ENCODE peak calls at places on chromosomes 6 and 20, in four cellular contexts. H is DMS153, Q is mammary epithelial cell, R is T-helper 1 cell. G is an unnamed sample.

GRCh38 chr6:139323511-139324445 is 32.0 kb upstream of the TXLNB start:
- DNase-seq in R (peak; percentile 33), Q (peak; percentile 22), H (no peak), G (peak; percentile 84)

GRCh38 chr20:9467995-9468394 is 46.4 kb upstream of the LAMP5 start:
- DNase-seq in H (no peak), R (no peak), Q (no peak), G (peak; percentile 25)

GRCh38 chr6:148425443-148425842 is 82.8 kb downstream of the SASH1 start:
- DNase-seq in Q (no peak), H (no peak), R (no peak), G (no peak)

GRCh38 chr6:90411292-90411781 is 114.7 kb upstream of the BACH2 start:
- DNase-seq in H (no peak), Q (peak; percentile 98), R (peak; percentile 31), G (peak; percentile 93)

GRCh38 chr6:4017847-4018193 is 61.1 kb downstream of the FAM217A start:
- DNase-seq in R (no peak), H (peak; percentile 8), Q (no peak), G (peak; percentile 50)

GRCh38 chr6:106334646-106335448 is 9.3 kb upstream of the ATG5 start:
- DNase-seq in Q (peak; percentile 53), R (no peak), H (no peak), G (peak; percentile 64)

GRCh38 chr6:159203304-159204005 is 34.3 kb downstream of the FNDC1 start:
- DNase-seq in Q (peak; percentile 71), H (no peak), R (no peak), G (peak; percentile 4)

GRCh38 chr6:6760054-6760453 is 171.5 kb downstream of the LY86 start:
- DNase-seq in Q (no peak), R (no peak), H (no peak), G (no peak)

GRCh38 chr6:21593927-21594421 is 423 bp downstream of the SOX4 start:
- DNase-seq in H (peak; percentile 67), Q (no peak), R (no peak), G (no peak)

GRCh38 chr6:4714961-4715501 is 61.2 kb upstream of the CDYL start:
- DNase-seq in H (no peak), R (no peak), Q (peak; percentile 42), G (peak; percentile 65)

GRCh38 chr20:21393142-21393541 is 4.2 kb downstream of the NKX2-4 start:
- DNase-seq in H (no peak), R (no peak), Q (no peak), G (no peak)

GRCh38 chr6:18100296-18100695 is 22.2 kb downstream of the NHLRC1 start:
- DNase-seq in Q (no peak), R (no peak), H (no peak), G (no peak)

GRCh38 chr6:150025201-150025917 is at the start of gene RAET1L:
- DNase-seq in R (no peak), H (no peak), Q (peak; percentile 88), G (peak; percentile 89)

GRCh38 chr6:41546866-41547798 is 951 bp downstream of the FOXP4 start:
- DNase-seq in R (no peak), Q (peak; percentile 47), H (no peak), G (peak; percentile 33)

GRCh38 chr6:43917878-43918382 is 147.9 kb downstream of the VEGFA start:
- DNase-seq in H (no peak), R (no peak), Q (peak; percentile 9), G (peak; percentile 26)

GRCh38 chr6:83920017-83920416 is 60.5 kb downstream of the CYB5R4 start:
- DNase-seq in R (no peak), Q (no peak), H (no peak), G (no peak)

GRCh38 chr20:6395695-6396094 is 272.9 kb upstream of the FERMT1 start:
- DNase-seq in H (peak; percentile 87), Q (peak; percentile 48), R (no peak), G (peak; percentile 80)

GRCh38 chr20:32780278-32780677 is 18.1 kb downstream of the DNMT3B start:
- DNase-seq in Q (no peak), R (no peak), H (no peak), G (no peak)

G was measured in PC-3.